ENCODE peak calls at places on chromosomes 6 and 20, in five cellular contexts. T, Z, J, L and H are unnamed samples.

GRCh38 chr6:140281794-140282193 is 907.3 kb upstream of the CITED2 start:
- DNase-seq in Z (no peak), J (no peak), L (no peak), T (no peak), H (no peak)

GRCh38 chr20:3396492-3396891 is 11.0 kb downstream of the DNAAF9 start:
- DNase-seq in L (no peak), Z (no peak), T (no peak), J (no peak), H (no peak)

GRCh38 chr20:34515484-34516037 is 661 bp upstream of the DYNLRB1 start:
- DNase-seq in J (peak), L (peak), T (peak), Z (no peak), H (peak)

GRCh38 chr6:34324738-34325444 is 67.6 kb downstream of the NUDT3 start:
- DNase-seq in J (no peak), Z (no peak), L (no peak), T (peak), H (peak)

GRCh38 chr20:17128206-17128605 is 98.6 kb upstream of the PCSK2 start:
- DNase-seq in L (no peak), J (no peak), T (no peak), Z (no peak), H (no peak)

GRCh38 chr6:43983632-43984031 is 143.6 kb downstream of the MRPL14 start:
- DNase-seq in J (peak), T (no peak), Z (no peak), L (no peak), H (no peak)

GRCh38 chr20:43460830-43461200 is 3.1 kb downstream of the SRSF6 start:
- DNase-seq in J (no peak), Z (no peak), L (no peak), T (no peak), H (no peak)

GRCh38 chr6:160004419-160005160 is 35.7 kb downstream of the IGF2R start:
- DNase-seq in L (no peak), T (no peak), J (no peak), Z (no peak), H (no peak)

GRCh38 chr6:143135326-143135725 is 74.6 kb downstream of the AIG1 start:
- DNase-seq in L (no peak), J (no peak), Z (no peak), T (no peak), H (no peak)

GRCh38 chr6:160431231-160431630 is 83.1 kb downstream of the SLC22A3 start:
- DNase-seq in J (no peak), Z (no peak), L (no peak), T (peak), H (no peak)

GRCh38 chr6:69007781-69008180 is 372.7 kb downstream of the ADGRB3 start:
- DNase-seq in Z (no peak), T (no peak), L (no peak), J (no peak), H (no peak)

GRCh38 chr6:154594474-154595198 is 84.2 kb upstream of the CNKSR3 start:
- DNase-seq in T (no peak), L (no peak), J (no peak), Z (no peak), H (no peak)

GRCh38 chr6:148358196-148358785 is 15.7 kb downstream of the SASH1 start:
- DNase-seq in J (no peak), T (peak), L (no peak), Z (no peak), H (no peak)

GRCh38 chr20:9377007-9377406 is 137.4 kb upstream of the LAMP5 start:
- DNase-seq in Z (no peak), T (no peak), J (no peak), L (no peak), H (no peak)

GRCh38 chr6:138654715-138655634 is 118.6 kb upstream of the CCDC28A start:
- DNase-seq in Z (no peak), T (peak), J (no peak), L (peak), H (no peak)
- TF ChIP-seq SMC3 in Z (no peak), T (no peak), J (no peak), L (no peak), H (no peak)

GRCh38 chr6:53458097-53458866 is 86.6 kb downstream of the GCLC start:
- DNase-seq in L (no peak), J (no peak), T (no peak), Z (no peak), H (no peak)
- TF ChIP-seq RCOR1 in L (no peak), J (no peak), T (no peak), Z (no peak), H (no peak)

GRCh38 chr6:119575721-119576120 is 226.2 kb upstream of the MAN1A1 start:
- DNase-seq in T (peak), L (no peak), J (no peak), Z (no peak), H (no peak)
- TF ChIP-seq SMC3 in T (no peak), L (no peak), J (no peak), Z (no peak), H (no peak)

GRCh38 chr6:170031096-170031471 is 259.8 kb downstream of the DLL1 start:
- DNase-seq in Z (no peak), L (no peak), J (no peak), T (no peak), H (no peak)
- TF ChIP-seq RCOR1 in Z (no peak), L (no peak), J (no peak), T (no peak), H (no peak)

GRCh38 chr6:31940256-31940664 is 5.6 kb upstream of the CFB start:
- DNase-seq in T (peak), J (no peak), Z (no peak), L (no peak), H (no peak)
- TF ChIP-seq SMC3 in T (no peak), J (no peak), Z (no peak), L (no peak), H (no peak)

GRCh38 chr6:135270676-135271536 is 89.8 kb downstream of the MYB start:
- DNase-seq in Z (no peak), J (no peak), T (no peak), L (no peak), H (no peak)

GRCh38 chr6:135271626-135272025 is 90.5 kb downstream of the MYB start:
- DNase-seq in J (no peak), Z (no peak), L (no peak), T (no peak), H (no peak)

GRCh38 chr6:135269399-135270005 is 88.4 kb downstream of the MYB start:
- DNase-seq in J (no peak), Z (no peak), L (no peak), T (no peak), H (no peak)

GRCh38 chr6:135277422-135277821 is 96.3 kb downstream of the MYB start:
- DNase-seq in Z (no peak), J (no peak), T (no peak), L (no peak), H (no peak)

GRCh38 chr6:135274561-135275293 is 93.6 kb downstream of the MYB start:
- DNase-seq in L (no peak), Z (no peak), J (no peak), T (peak), H (no peak)
- TF ChIP-seq RCOR1 in L (no peak), Z (no peak), J (no peak), T (no peak), H (no peak)

GRCh38 chr20:37702643-37703337 is 9.0 kb downstream of the CTNNBL1 start:
- DNase-seq in L (no peak), Z (no peak), J (no peak), T (no peak), H (no peak)

GRCh38 chr20:37697314-37697713 is 3.5 kb downstream of the CTNNBL1 start:
- DNase-seq in T (no peak), L (peak), Z (no peak), J (no peak), H (no peak)

GRCh38 chr20:37695684-37696342 is 2.0 kb downstream of the CTNNBL1 start:
- DNase-seq in T (no peak), L (no peak), Z (no peak), J (no peak), H (no peak)

GRCh38 chr20:37703338-37703660 is 9.5 kb downstream of the CTNNBL1 start:
- DNase-seq in L (no peak), J (no peak), Z (no peak), T (no peak), H (no peak)

GRCh38 chr20:37699202-37699601 is 5.4 kb downstream of the CTNNBL1 start:
- DNase-seq in Z (no peak), L (no peak), J (peak), T (no peak), H (no peak)
- TF ChIP-seq SMC3 in Z (no peak), L (no peak), J (no peak), T (no peak), H (no peak)